ENCODE peak calls at places on chromosomes 3 and 15, in six cellular contexts. One of them, this sample, is unnamed.

GRCh38 chr15:71275098-71275497 is 159.8 kb downstream of the THSD4 start:
- DNase-seq in cardiac fibroblast: peak; percentile 73
- DNase-seq in AG10803: peak; percentile 45
- DNase-seq in epithelial cell of esophagus: peak; percentile 84
- DNase-seq in fibroblast of mammary gland: peak; percentile 70
- DNase-seq in dorsolateral prefrontal cortex: no peak
- DNase-seq in this sample: peak; percentile 89

GRCh38 chr3:48502728-48503168 is 1.2 kb downstream of the SHISA5 start:
- DNase-seq in cardiac fibroblast: no peak
- DNase-seq in AG10803: peak; percentile 16
- DNase-seq in epithelial cell of esophagus: no peak
- DNase-seq in fibroblast of mammary gland: no peak
- DNase-seq in dorsolateral prefrontal cortex: peak; percentile 28
- DNase-seq in this sample: no peak

GRCh38 chr3:49173792-49174170 is 2.4 kb downstream of the KLHDC8B start:
- DNase-seq in cardiac fibroblast: no peak
- DNase-seq in AG10803: no peak
- DNase-seq in epithelial cell of esophagus: no peak
- DNase-seq in fibroblast of mammary gland: no peak
- DNase-seq in dorsolateral prefrontal cortex: no peak
- DNase-seq in this sample: no peak

GRCh38 chr3:167350245-167350862 is 29.7 kb downstream of the ZBBX start:
- DNase-seq in cardiac fibroblast: peak; percentile 5
- DNase-seq in AG10803: peak; percentile 1
- DNase-seq in epithelial cell of esophagus: peak; percentile 50
- DNase-seq in fibroblast of mammary gland: peak; percentile 42
- DNase-seq in dorsolateral prefrontal cortex: no peak
- DNase-seq in this sample: peak; percentile 18

GRCh38 chr3:113516115-113516505 is 1.2 kb upstream of the SPICE1 start:
- DNase-seq in cardiac fibroblast: no peak
- DNase-seq in AG10803: no peak
- DNase-seq in epithelial cell of esophagus: peak; percentile 35
- DNase-seq in fibroblast of mammary gland: no peak
- DNase-seq in dorsolateral prefrontal cortex: no peak
- DNase-seq in this sample: no peak

GRCh38 chr3:102195198-102195948 is 239.4 kb upstream of the ZPLD1 start:
- DNase-seq in cardiac fibroblast: no peak
- DNase-seq in AG10803: no peak
- DNase-seq in epithelial cell of esophagus: peak; percentile 96
- DNase-seq in fibroblast of mammary gland: peak; percentile 68
- DNase-seq in dorsolateral prefrontal cortex: no peak
- DNase-seq in this sample: peak; percentile 78

GRCh38 chr15:62067448-62068044 is 769 bp downstream of the C2CD4A start:
- DNase-seq in cardiac fibroblast: peak; percentile 43
- DNase-seq in AG10803: peak; percentile 8
- DNase-seq in epithelial cell of esophagus: peak; percentile 30
- DNase-seq in fibroblast of mammary gland: no peak
- DNase-seq in dorsolateral prefrontal cortex: no peak
- DNase-seq in this sample: no peak

GRCh38 chr3:49006591-49007067 is 562 bp upstream of the WDR6 start:
- DNase-seq in cardiac fibroblast: peak; percentile 53
- DNase-seq in AG10803: peak; percentile 44
- DNase-seq in epithelial cell of esophagus: no peak
- DNase-seq in fibroblast of mammary gland: peak; percentile 51
- DNase-seq in dorsolateral prefrontal cortex: peak; percentile 53
- DNase-seq in this sample: no peak

GRCh38 chr3:126028096-126028495 is 55.8 kb downstream of the SLC41A3 start:
- DNase-seq in cardiac fibroblast: no peak
- DNase-seq in AG10803: no peak
- DNase-seq in epithelial cell of esophagus: no peak
- DNase-seq in fibroblast of mammary gland: no peak
- DNase-seq in dorsolateral prefrontal cortex: no peak
- DNase-seq in this sample: no peak

GRCh38 chr15:70017796-70018195 is 79.9 kb downstream of the TLE3 start:
- DNase-seq in cardiac fibroblast: no peak
- DNase-seq in AG10803: no peak
- DNase-seq in epithelial cell of esophagus: no peak
- DNase-seq in fibroblast of mammary gland: no peak
- DNase-seq in dorsolateral prefrontal cortex: no peak
- DNase-seq in this sample: no peak

GRCh38 chr3:124639406-124640237 is 90.6 kb upstream of the UMPS start:
- DNase-seq in cardiac fibroblast: no peak
- DNase-seq in AG10803: no peak
- DNase-seq in epithelial cell of esophagus: no peak
- DNase-seq in fibroblast of mammary gland: no peak
- DNase-seq in dorsolateral prefrontal cortex: no peak
- DNase-seq in this sample: no peak

GRCh38 chr3:184543848-184544512 is 17.6 kb upstream of the EPHB3 start:
- DNase-seq in cardiac fibroblast: peak; percentile 88
- DNase-seq in AG10803: peak; percentile 70
- DNase-seq in epithelial cell of esophagus: peak; percentile 85
- DNase-seq in fibroblast of mammary gland: peak; percentile 84
- DNase-seq in dorsolateral prefrontal cortex: peak; percentile 86
- DNase-seq in this sample: peak; percentile 83

GRCh38 chr3:108493862-108494261 is 16.5 kb downstream of the MYH15 start:
- DNase-seq in cardiac fibroblast: no peak
- DNase-seq in AG10803: no peak
- DNase-seq in epithelial cell of esophagus: peak; percentile 33
- DNase-seq in fibroblast of mammary gland: no peak
- DNase-seq in dorsolateral prefrontal cortex: no peak
- DNase-seq in this sample: peak; percentile 52

GRCh38 chr15:66963710-66964109 is 101.7 kb upstream of the SMAD3 start:
- DNase-seq in cardiac fibroblast: no peak
- DNase-seq in AG10803: no peak
- DNase-seq in epithelial cell of esophagus: no peak
- DNase-seq in fibroblast of mammary gland: peak; percentile 32
- DNase-seq in dorsolateral prefrontal cortex: no peak
- DNase-seq in this sample: no peak

GRCh38 chr3:88618121-88618645 is 468.4 kb downstream of the C3orf38 start:
- DNase-seq in cardiac fibroblast: no peak
- DNase-seq in AG10803: peak; percentile 4
- DNase-seq in epithelial cell of esophagus: no peak
- DNase-seq in fibroblast of mammary gland: no peak
- DNase-seq in dorsolateral prefrontal cortex: no peak
- DNase-seq in this sample: no peak

GRCh38 chr3:4906107-4906621 is 73.1 kb upstream of the BHLHE40 start:
- DNase-seq in cardiac fibroblast: peak; percentile 68
- DNase-seq in AG10803: no peak
- DNase-seq in epithelial cell of esophagus: peak; percentile 99
- DNase-seq in fibroblast of mammary gland: peak; percentile 46
- DNase-seq in dorsolateral prefrontal cortex: no peak
- DNase-seq in this sample: peak; percentile 64

DNA sequence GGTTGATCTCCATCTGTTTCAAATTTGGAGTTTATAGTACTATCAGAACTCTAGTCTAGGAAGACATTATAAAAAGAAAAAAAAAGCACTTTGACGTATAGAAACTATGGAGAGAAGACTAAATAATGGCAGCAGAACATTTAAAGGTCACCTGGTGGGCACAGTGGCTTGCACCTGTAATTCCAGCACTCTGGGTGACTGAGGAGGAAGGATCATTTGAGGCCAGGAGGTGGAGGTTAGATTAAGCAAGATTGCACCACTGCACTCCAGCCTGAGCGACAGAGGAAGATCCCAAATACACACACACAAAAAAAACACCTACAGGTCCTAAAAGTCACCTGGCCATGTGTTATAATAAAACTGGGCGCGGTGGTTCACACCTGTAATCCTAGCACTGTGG is 13.8 kb downstream of the SIN3A start:
- DNase-seq in cardiac fibroblast: no peak
- DNase-seq in AG10803: no peak
- DNase-seq in epithelial cell of esophagus: no peak
- DNase-seq in fibroblast of mammary gland: no peak
- DNase-seq in dorsolateral prefrontal cortex: no peak
- DNase-seq in this sample: no peak
- H3K4me3 ChIP-seq in cardiac fibroblast: no peak overlapping the region
- H3K4me3 ChIP-seq in AG10803: no peak overlapping the region
- H3K4me3 ChIP-seq in epithelial cell of esophagus: no peak overlapping the region
- H3K4me3 ChIP-seq in fibroblast of mammary gland: no peak overlapping the region
- H3K4me3 ChIP-seq in dorsolateral prefrontal cortex: no peak overlapping the region
- H3K4me3 ChIP-seq in this sample: no peak overlapping the region

GRCh38 chr15:90711418-90711824 is 5.7 kb upstream of the BLM start:
- DNase-seq in cardiac fibroblast: no peak
- DNase-seq in AG10803: no peak
- DNase-seq in epithelial cell of esophagus: no peak
- DNase-seq in fibroblast of mammary gland: no peak
- DNase-seq in dorsolateral prefrontal cortex: no peak
- DNase-seq in this sample: no peak

GRCh38 chr15:90710436-90710835 is 6.7 kb upstream of the BLM start:
- DNase-seq in cardiac fibroblast: peak; percentile 5
- DNase-seq in AG10803: no peak
- DNase-seq in epithelial cell of esophagus: peak; percentile 14
- DNase-seq in fibroblast of mammary gland: peak; percentile 42
- DNase-seq in dorsolateral prefrontal cortex: no peak
- DNase-seq in this sample: no peak

GRCh38 chr15:90713081-90713480 is 4.1 kb upstream of the BLM start:
- DNase-seq in cardiac fibroblast: no peak
- DNase-seq in AG10803: no peak
- DNase-seq in epithelial cell of esophagus: no peak
- DNase-seq in fibroblast of mammary gland: no peak
- DNase-seq in dorsolateral prefrontal cortex: no peak
- DNase-seq in this sample: no peak

GRCh38 chr15:90709278-90709677 is 7.9 kb upstream of the BLM start:
- DNase-seq in cardiac fibroblast: no peak
- DNase-seq in AG10803: no peak
- DNase-seq in epithelial cell of esophagus: no peak
- DNase-seq in fibroblast of mammary gland: no peak
- DNase-seq in dorsolateral prefrontal cortex: no peak
- DNase-seq in this sample: no peak

DNA sequence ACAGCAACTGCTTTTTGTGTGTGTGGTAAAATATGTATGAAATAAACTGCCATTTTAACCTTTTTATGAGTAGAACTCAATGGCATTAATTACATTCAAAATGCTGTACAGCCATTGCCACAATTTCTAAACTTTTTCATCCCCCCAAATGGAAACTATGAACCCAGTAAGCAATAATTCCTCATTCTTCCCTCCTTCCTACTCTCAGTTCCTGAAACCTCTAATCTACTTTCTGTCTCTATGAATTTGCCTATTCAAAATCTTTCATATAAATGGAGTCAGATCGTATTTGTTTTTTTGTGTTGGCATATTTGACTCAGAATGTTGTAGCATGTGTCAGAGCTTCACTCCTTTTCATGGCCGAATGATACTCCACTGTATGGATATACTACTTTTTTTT is 5.3 kb upstream of the BLM start:
- DNase-seq in cardiac fibroblast: no peak
- DNase-seq in AG10803: no peak
- DNase-seq in epithelial cell of esophagus: no peak
- DNase-seq in fibroblast of mammary gland: no peak
- DNase-seq in dorsolateral prefrontal cortex: no peak
- DNase-seq in this sample: no peak
- H3K4me3 ChIP-seq in cardiac fibroblast: no peak overlapping the region
- H3K4me3 ChIP-seq in AG10803: no peak overlapping the region
- H3K4me3 ChIP-seq in epithelial cell of esophagus: no peak overlapping the region
- H3K4me3 ChIP-seq in fibroblast of mammary gland: no peak overlapping the region
- H3K4me3 ChIP-seq in dorsolateral prefrontal cortex: no peak overlapping the region
- H3K4me3 ChIP-seq in this sample: no peak overlapping the region

GRCh38 chr3:172367205-172368105 is 80.8 kb downstream of the GHSR start:
- DNase-seq in cardiac fibroblast: peak; percentile 50
- DNase-seq in AG10803: no peak
- DNase-seq in epithelial cell of esophagus: no peak
- DNase-seq in fibroblast of mammary gland: peak; percentile 15
- DNase-seq in dorsolateral prefrontal cortex: no peak
- DNase-seq in this sample: peak; percentile 25

GRCh38 chr3:172362583-172362982 is 85.7 kb downstream of the GHSR start:
- DNase-seq in cardiac fibroblast: no peak
- DNase-seq in AG10803: no peak
- DNase-seq in epithelial cell of esophagus: no peak
- DNase-seq in fibroblast of mammary gland: no peak
- DNase-seq in dorsolateral prefrontal cortex: no peak
- DNase-seq in this sample: no peak

GRCh38 chr3:172364374-172365027 is 83.8 kb downstream of the GHSR start:
- DNase-seq in cardiac fibroblast: no peak
- DNase-seq in AG10803: no peak
- DNase-seq in epithelial cell of esophagus: no peak
- DNase-seq in fibroblast of mammary gland: no peak
- DNase-seq in dorsolateral prefrontal cortex: no peak
- DNase-seq in this sample: peak; percentile 31

GRCh38 chr3:172369590-172370259 is 78.5 kb downstream of the GHSR start:
- DNase-seq in cardiac fibroblast: no peak
- DNase-seq in AG10803: no peak
- DNase-seq in epithelial cell of esophagus: no peak
- DNase-seq in fibroblast of mammary gland: no peak
- DNase-seq in dorsolateral prefrontal cortex: no peak
- DNase-seq in this sample: no peak

DNA sequence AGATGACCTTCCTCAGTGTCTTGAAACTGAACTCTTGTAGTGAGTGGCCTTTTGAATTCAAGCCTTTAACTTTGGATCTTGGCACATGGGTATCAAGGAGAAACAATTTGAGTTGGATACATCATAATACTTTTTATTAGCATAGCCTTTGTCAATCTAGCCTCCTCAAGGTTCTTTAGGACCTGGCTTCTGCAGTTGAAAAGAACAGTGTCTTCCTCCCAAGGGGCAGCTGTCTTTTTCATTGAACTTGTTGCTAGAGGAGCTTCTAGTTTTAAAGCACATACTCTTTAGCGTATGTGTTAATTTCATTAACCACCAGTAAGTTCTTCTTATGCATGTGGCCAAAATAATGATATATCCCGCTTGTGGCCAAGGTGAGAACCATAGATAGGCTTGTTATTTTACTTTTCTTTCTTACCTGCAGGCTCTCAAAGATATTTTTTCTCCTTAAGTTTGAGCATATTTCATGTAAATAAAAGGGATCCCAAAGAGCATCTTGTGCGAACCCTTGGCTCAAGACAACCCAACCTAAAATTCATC is 83.2 kb downstream of the GHSR start:
- DNase-seq in cardiac fibroblast: no peak
- DNase-seq in AG10803: no peak
- DNase-seq in epithelial cell of esophagus: no peak
- DNase-seq in fibroblast of mammary gland: no peak
- DNase-seq in dorsolateral prefrontal cortex: no peak
- DNase-seq in this sample: peak; percentile 8
- H3K4me3 ChIP-seq in cardiac fibroblast: no peak overlapping the region
- H3K4me3 ChIP-seq in AG10803: no peak overlapping the region
- H3K4me3 ChIP-seq in epithelial cell of esophagus: no peak overlapping the region
- H3K4me3 ChIP-seq in fibroblast of mammary gland: no peak overlapping the region
- H3K4me3 ChIP-seq in dorsolateral prefrontal cortex: no peak overlapping the region
- H3K4me3 ChIP-seq in this sample: no peak overlapping the region

GRCh38 chr3:182325213-182325941 is 467.9 kb upstream of the ATP11B start:
- DNase-seq in cardiac fibroblast: no peak
- DNase-seq in AG10803: no peak
- DNase-seq in epithelial cell of esophagus: no peak
- DNase-seq in fibroblast of mammary gland: no peak
- DNase-seq in dorsolateral prefrontal cortex: no peak
- DNase-seq in this sample: no peak
- H3K4me3 ChIP-seq in cardiac fibroblast: no peak overlapping the region
- H3K4me3 ChIP-seq in AG10803: no peak overlapping the region
- H3K4me3 ChIP-seq in epithelial cell of esophagus: no peak overlapping the region
- H3K4me3 ChIP-seq in fibroblast of mammary gland: no peak overlapping the region
- H3K4me3 ChIP-seq in dorsolateral prefrontal cortex: no peak overlapping the region
- H3K4me3 ChIP-seq in this sample: no peak overlapping the region

GRCh38 chr15:99507732-99508571 is 57.8 kb upstream of the MEF2A start:
- DNase-seq in cardiac fibroblast: peak; percentile 75
- DNase-seq in AG10803: peak; percentile 62
- DNase-seq in epithelial cell of esophagus: no peak
- DNase-seq in fibroblast of mammary gland: peak; percentile 55
- DNase-seq in dorsolateral prefrontal cortex: no peak
- DNase-seq in this sample: no peak
- H3K4me3 ChIP-seq in cardiac fibroblast: no peak overlapping the region
- H3K4me3 ChIP-seq in AG10803: no peak overlapping the region
- H3K4me3 ChIP-seq in epithelial cell of esophagus: no peak overlapping the region
- H3K4me3 ChIP-seq in fibroblast of mammary gland: no peak overlapping the region
- H3K4me3 ChIP-seq in dorsolateral prefrontal cortex: no peak overlapping the region
- H3K4me3 ChIP-seq in this sample: no peak overlapping the region